ENCODE peak calls at places on chromosome 17, in eight cellular contexts. C is AG09309, J is IMR-90, E is fibroblast of pulmonary artery, P is heart right ventricle, Z is thoracic aorta, Y is neural progenitor cell, W is H1. U is an unnamed sample.
A peak's percentile ranks its signal among the peaks of the same experiment; 100 is the strongest.

GRCh38 chr17:77396610-77397009 is 255.8 kb downstream of the SEC14L1 start:
- DNase-seq in J (no peak), Z (no peak), Y (no peak), E (no peak), W (no peak), P (no peak), C (no peak), U (no peak)

GRCh38 chr17:43224146-43224705 is 4.2 kb downstream of the CCDC200 start:
- DNase-seq in Z (no peak), P (no peak), W (peak; percentile 33), E (no peak), Y (no peak), J (no peak), C (no peak), U (no peak)

GRCh38 chr17:34961093-34961911 is at the start of the genes CCT6B and ZNF830:
- DNase-seq in Y (peak; percentile 97), J (peak; percentile 95), P (peak; percentile 87), C (peak; percentile 78), Z (peak; percentile 72), E (peak; percentile 96), W (peak; percentile 92), U (peak; percentile 71)

GRCh38 chr17:80101946-80102706 is 745 bp downstream of the GAA start:
- DNase-seq in P (peak; percentile 36), W (no peak), E (peak; percentile 10), Y (peak; percentile 61), C (no peak), J (peak; percentile 77), Z (no peak), U (no peak)

GRCh38 chr17:35373532-35373983 is at the start of gene SLFN11:
- DNase-seq in W (peak; percentile 59), J (peak; percentile 97), E (peak; percentile 93), Z (peak; percentile 63), P (peak; percentile 83), Y (peak; percentile 52), C (peak; percentile 94), U (no peak)

GRCh38 chr17:56603486-56604238 is 10.2 kb downstream of the NOG start:
- DNase-seq in E (no peak), J (peak; percentile 1), C (no peak), P (no peak), Z (no peak), W (no peak), Y (no peak), U (no peak)

GRCh38 chr17:57404807-57405485 is 148.6 kb downstream of the MSI2 start:
- DNase-seq in P (no peak), E (no peak), C (no peak), W (no peak), Z (no peak), J (no peak), Y (no peak), U (no peak)

GRCh38 chr17:76527430-76528111 is 9.9 kb downstream of the CYGB start:
- DNase-seq in P (peak; percentile 76), E (peak; percentile 95), Z (peak; percentile 38), Y (peak; percentile 62), J (peak; percentile 80), W (peak; percentile 78), C (no peak), U (no peak)

GRCh38 chr17:75681289-75681688 is 14.2 kb downstream of the SAP30BP start:
- DNase-seq in P (no peak), E (no peak), W (no peak), J (peak; percentile 58), Z (no peak), Y (no peak), C (no peak), U (no peak)

GRCh38 chr17:79931517-79932309 is 92.5 kb upstream of the CBX4 start:
- DNase-seq in W (no peak), Z (no peak), E (no peak), C (no peak), P (no peak), Y (no peak), J (peak; percentile 31), U (peak; percentile 25)

GRCh38 chr17:8175795-8176196 is 384 bp downstream of the TMEM107 start:
- DNase-seq in J (no peak), Z (no peak), Y (no peak), P (no peak), E (no peak), C (no peak), W (no peak), U (no peak)

GRCh38 chr17:66542183-66542966 is 240.0 kb downstream of the PRKCA start:
- DNase-seq in P (no peak), E (peak; percentile 70), C (peak; percentile 80), Z (no peak), J (peak; percentile 53), Y (no peak), W (no peak), U (no peak)

GRCh38 chr17:83067071-83067717 is 12.2 kb upstream of the METRNL start:
- DNase-seq in Y (no peak), J (no peak), E (no peak), P (peak; percentile 7), C (no peak), Z (peak; percentile 0), W (peak; percentile 30), U (no peak)

GRCh38 chr17:44170499-44171201 is at the start of gene ASB16:
- DNase-seq in W (no peak), E (no peak), C (no peak), P (peak; percentile 52), Z (no peak), Y (peak; percentile 40), J (peak; percentile 55), U (no peak)

GRCh38 chr17:50265690-50266306 is 8.5 kb upstream of the TMEM92 start:
- DNase-seq in Z (no peak), Y (no peak), J (no peak), E (no peak), P (no peak), C (no peak), W (no peak), U (no peak)

GRCh38 chr17:77345260-77345910 is 204.6 kb downstream of the SEC14L1 start:
- DNase-seq in Z (no peak), E (no peak), J (no peak), Y (no peak), C (no peak), W (no peak), P (no peak), U (no peak)

GRCh38 chr17:81553018-81553615 is 964 bp upstream of the FAAP100 start:
- DNase-seq in Z (peak; percentile 51), W (peak; percentile 83), P (peak; percentile 53), J (peak; percentile 66), C (no peak), Y (peak; percentile 90), E (peak; percentile 75), U (no peak)
- TF ChIP-seq CTCF in Z (no peak), W (peak; percentile 19), P (no peak), J (no peak), C (no peak), Y (peak; percentile 27), E (no peak), U (peak; percentile 27)

GRCh38 chr17:78764871-78765270 is 17.2 kb downstream of the CYTH1 start:
- DNase-seq in Z (no peak), Y (no peak), P (no peak), E (no peak), W (no peak), J (no peak), C (no peak), U (no peak)

GRCh38 chr17:78765821-78766220 is 16.3 kb downstream of the CYTH1 start:
- DNase-seq in Z (no peak), E (no peak), P (no peak), J (no peak), Y (no peak), W (no peak), C (no peak), U (no peak)

GRCh38 chr17:78766225-78766624 is 15.8 kb downstream of the CYTH1 start:
- DNase-seq in C (no peak), P (no peak), W (no peak), Z (no peak), Y (no peak), E (no peak), J (no peak), U (no peak)

GRCh38 chr17:78767806-78768205 is 14.3 kb downstream of the CYTH1 start:
- DNase-seq in W (no peak), Z (no peak), Y (no peak), P (no peak), E (no peak), J (peak; percentile 49), C (no peak), U (no peak)

GRCh38 chr17:78766743-78767294 is 15.3 kb downstream of the CYTH1 start:
- DNase-seq in Y (no peak), Z (no peak), C (no peak), P (no peak), J (no peak), W (no peak), E (no peak), U (no peak)
- H3K4me3 ChIP-seq in Y (no peak overlapping the region), Z (no peak overlapping the region), C (no peak overlapping the region), P (no peak overlapping the region), J (no peak overlapping the region), W (no peak overlapping the region), E (no peak overlapping the region), U (no peak overlapping the region)

DNA sequence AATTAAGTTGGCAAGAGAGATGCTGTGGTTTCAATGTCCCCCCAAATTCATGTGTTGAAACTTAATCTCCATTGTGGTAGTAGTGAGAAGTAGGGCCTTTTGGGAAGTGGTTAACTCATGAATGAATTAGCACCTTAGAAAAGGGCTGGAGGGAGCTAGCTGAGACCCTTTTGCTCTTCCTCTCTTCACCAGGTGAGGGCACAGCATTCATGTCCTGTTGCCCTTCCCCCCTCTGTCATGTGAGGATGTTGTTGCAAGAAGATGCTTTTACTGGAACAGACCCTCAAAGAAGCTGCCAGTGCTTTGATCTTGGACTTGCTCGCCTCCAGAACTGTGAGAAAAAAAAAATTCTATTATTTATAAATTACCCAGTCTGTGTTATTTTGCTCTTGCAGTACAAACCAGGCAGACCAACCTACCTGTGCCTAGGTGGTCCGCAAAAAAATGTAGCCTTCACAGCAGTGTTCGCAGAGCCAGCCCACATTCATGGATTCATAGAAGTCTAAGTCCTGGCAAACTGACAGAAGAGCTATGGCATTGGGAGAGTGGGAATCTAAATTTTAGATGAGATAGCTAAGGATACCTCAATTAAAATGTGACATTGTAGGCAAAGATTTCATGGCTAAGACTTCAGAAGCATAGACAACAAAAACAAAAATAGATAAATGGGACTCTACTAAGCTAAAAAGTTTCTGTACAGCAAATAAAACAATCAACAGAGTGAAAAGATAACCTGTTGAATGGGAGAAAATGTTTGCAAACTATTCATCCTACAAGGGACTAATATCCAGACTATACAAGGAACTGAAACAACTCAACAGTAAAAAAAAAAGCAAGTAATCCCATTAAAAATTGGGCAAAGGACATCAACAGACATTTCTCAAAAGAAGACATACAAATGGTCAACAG is 32.0 kb upstream of the ABCA5 start:
- DNase-seq in Y (peak; percentile 61), P (no peak), W (no peak), J (no peak), E (no peak), C (no peak), Z (no peak), U (no peak)
- TF ChIP-seq CTCF in Y (peak; percentile 57), P (no peak), W (peak; percentile 79), J (no peak), E (no peak), C (no peak), Z (no peak), U (peak; percentile 39)

DNA sequence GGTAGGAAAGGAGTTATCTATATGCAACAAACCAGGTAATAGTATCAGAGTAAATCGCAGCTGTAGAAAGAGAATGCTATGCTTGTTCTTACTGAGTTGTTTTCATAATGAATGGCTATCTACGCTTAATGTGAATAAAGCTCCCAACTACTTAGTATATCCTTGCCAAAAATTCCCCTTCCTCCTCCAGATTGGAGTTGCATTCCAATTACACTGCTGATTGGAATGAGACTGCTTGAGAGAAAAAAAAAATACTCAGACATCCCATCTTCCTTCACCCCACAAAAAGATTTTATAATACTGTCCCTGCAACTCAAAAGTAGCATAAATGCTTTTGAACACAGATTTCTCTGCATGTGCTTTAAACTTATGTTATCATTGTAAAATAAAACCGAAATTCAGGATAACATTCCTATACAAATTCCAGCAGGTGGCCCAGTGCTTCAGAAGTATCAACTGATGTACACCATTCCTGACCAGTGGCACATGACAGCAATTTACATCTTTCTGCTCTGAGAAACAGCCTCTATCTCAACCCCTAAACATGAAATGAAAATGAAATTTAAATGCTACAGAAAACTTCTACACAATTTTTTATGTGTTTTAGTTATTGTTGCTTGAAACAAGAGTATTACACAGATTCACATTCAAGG is 47.0 kb downstream of the SMURF2 start:
- DNase-seq in E (peak; percentile 78), C (peak; percentile 34), Y (no peak), Z (no peak), P (no peak), J (peak; percentile 80), W (no peak), U (no peak)
- H3K4me3 ChIP-seq in E (no peak overlapping the region), C (no peak overlapping the region), Y (no peak overlapping the region), Z (no peak overlapping the region), P (no peak overlapping the region), J (no peak overlapping the region), W (no peak overlapping the region), U (no peak overlapping the region)

U was measured in epithelial cell of proximal tubule.